ENCODE peak calls at places on chromosomes 2 and 18, in nine cellular contexts. E is IMR-90, V is mesothelial cell of epicardium, T is astrocyte of the spinal cord, O is AG09319, C is progenitor cell of endocrine pancreas, Q is A549, P is NB4, Z is retinal pigment epithelial cell. S is an unnamed sample.

GRCh38 chr18:44627245-44627644 is 53.4 kb upstream of the SETBP1 start:
- DNase-seq in P (no peak), V (no peak), E (peak), Q (no peak), T (no peak), Z (peak), C (no peak), O (no peak), S (no peak)

GRCh38 chr18:62808116-62808515 is 92.8 kb downstream of the PHLPP1 start:
- DNase-seq in T (no peak), Q (no peak), O (no peak), V (no peak), E (no peak), Z (no peak), C (no peak), P (peak), S (no peak)

GRCh38 chr2:117985092-117985491 is 28.8 kb downstream of the CCDC93 start:
- DNase-seq in V (no peak), P (no peak), Z (no peak), C (no peak), O (no peak), Q (no peak), E (no peak), T (no peak), S (peak)

GRCh38 chr18:36831139-36831538 is 2.2 kb downstream of the KIAA1328 start:
- DNase-seq in E (peak), Z (no peak), V (no peak), C (no peak), T (no peak), P (no peak), Q (no peak), O (no peak), S (no peak)

GRCh38 chr18:45285251-45285650 is 330.0 kb upstream of the SLC14A2 start:
- DNase-seq in T (no peak), V (no peak), O (no peak), Q (no peak), C (no peak), E (no peak), P (no peak), Z (no peak), S (no peak)

GRCh38 chr2:143759455-143759854 is 630.2 kb downstream of the ARHGAP15 start:
- DNase-seq in V (no peak), P (no peak), Q (no peak), C (no peak), E (no peak), Z (no peak), O (no peak), T (no peak), S (no peak)

GRCh38 chr2:62112192-62112591 is 83.7 kb upstream of the B3GNT2 start:
- DNase-seq in V (no peak), P (no peak), Z (no peak), E (no peak), T (no peak), C (no peak), Q (no peak), O (no peak), S (no peak)

GRCh38 chr2:241913703-241914102 is 44.2 kb downstream of the RTP5 start:
- DNase-seq in O (no peak), T (no peak), C (no peak), Z (no peak), V (no peak), P (no peak), E (no peak), Q (no peak), S (no peak)

GRCh38 chr2:118310016-118310877 is 222.0 kb downstream of the INSIG2 start:
- DNase-seq in Z (no peak), V (no peak), C (no peak), T (peak), P (no peak), Q (no peak), O (no peak), E (peak), S (peak)

GRCh38 chr2:189210250-189211075 is 30.9 kb upstream of the COL5A2 start:
- DNase-seq in O (peak), C (no peak), P (no peak), Q (peak), E (peak), Z (peak), T (peak), V (no peak), S (no peak)

GRCh38 chr2:176986579-176986978 is 226.0 kb upstream of the HNRNPA3 start:
- DNase-seq in V (no peak), E (no peak), Q (no peak), C (no peak), P (no peak), T (no peak), Z (no peak), O (no peak), S (no peak)

GRCh38 chr2:224162122-224162521 is 123.0 kb upstream of the SERPINE2 start:
- DNase-seq in E (peak), Z (no peak), O (no peak), Q (no peak), V (no peak), T (peak), C (no peak), P (no peak), S (no peak)

GRCh38 chr2:86685351-86685750 is 34.7 kb upstream of the RMND5A start:
- DNase-seq in P (no peak), Q (no peak), O (no peak), Z (no peak), C (no peak), T (no peak), E (no peak), V (no peak), S (no peak)

GRCh38 chr18:55587341-55588000 is 521 bp downstream of the TCF4 start:
- DNase-seq in E (peak), Q (peak), V (no peak), P (peak), O (no peak), Z (no peak), T (peak), C (no peak), S (no peak)

GRCh38 chr2:6676776-6677175 is 188.9 kb downstream of the CMPK2 start:
- DNase-seq in Z (no peak), Q (no peak), O (no peak), P (no peak), C (no peak), V (no peak), E (no peak), T (peak), S (no peak)

GRCh38 chr2:217517402-217517801 is 485.4 kb downstream of the TNS1 start:
- DNase-seq in Q (no peak), E (no peak), C (no peak), Z (no peak), P (no peak), O (no peak), V (no peak), T (no peak), S (no peak)

GRCh38 chr2:239143858-239144712 is 256.7 kb downstream of the HDAC4 start:
- DNase-seq in C (peak), Z (peak), Q (peak), V (no peak), P (peak), O (peak), E (peak), T (peak), S (peak)

GRCh38 chr2:240795468-240795867 is 24.6 kb downstream of the KIF1A start:
- DNase-seq in C (no peak), T (no peak), V (peak), Q (no peak), O (no peak), Z (no peak), P (no peak), E (no peak), S (peak)

GRCh38 chr18:79917351-79918088 is 33.9 kb downstream of the SLC66A2 start:
- DNase-seq in C (no peak), Q (no peak), Z (no peak), V (no peak), O (no peak), E (no peak), P (no peak), T (no peak), S (no peak)

GRCh38 chr2:127927415-127927814 is 41.7 kb upstream of the AMMECR1L start:
- DNase-seq in E (no peak), T (no peak), Q (no peak), P (no peak), C (no peak), Z (no peak), V (no peak), O (no peak), S (no peak)

GRCh38 chr2:191945623-191946022 is 98.7 kb upstream of the CAVIN2 start:
- DNase-seq in T (no peak), E (no peak), C (no peak), V (no peak), Q (no peak), O (no peak), P (no peak), Z (no peak), S (no peak)

GRCh38 chr2:218193716-218194115 is 23.3 kb upstream of the ARPC2 start:
- DNase-seq in O (no peak), T (no peak), Z (no peak), V (no peak), P (no peak), C (no peak), E (no peak), Q (no peak), S (no peak)

GRCh38 chr18:30527226-30527625 is 515.3 kb downstream of the DSC3 start:
- DNase-seq in O (no peak), V (no peak), Z (peak), Q (no peak), E (no peak), C (no peak), P (no peak), T (no peak), S (no peak)

GRCh38 chr2:217398860-217399259 is 539.0 kb upstream of the TNP1 start:
- DNase-seq in C (no peak), T (no peak), P (peak), O (no peak), Q (no peak), V (no peak), E (no peak), Z (no peak), S (no peak)

GRCh38 chr2:205902041-205902898 is 183.7 kb downstream of the INO80D start:
- DNase-seq in E (peak), P (no peak), O (no peak), Z (no peak), T (no peak), Q (no peak), V (no peak), C (no peak), S (peak)

GRCh38 chr2:192500550-192501200 is 305.9 kb upstream of the TMEFF2 start:
- DNase-seq in Q (no peak), O (no peak), P (peak), T (peak), E (peak), C (no peak), Z (peak), V (no peak), S (no peak)

GRCh38 chr2:126227250-126227649 is 428.7 kb upstream of the GYPC start:
- DNase-seq in Q (no peak), C (no peak), P (peak), T (no peak), V (no peak), O (no peak), E (no peak), Z (no peak), S (no peak)

GRCh38 chr18:41126541-41127235 is 828.3 kb upstream of the PIK3C3 start:
- DNase-seq in C (no peak), P (no peak), T (peak), O (no peak), E (peak), Q (no peak), Z (no peak), V (no peak), S (no peak)

GRCh38 chr2:58762176-58762781 is 521.2 kb upstream of the FANCL start:
- DNase-seq in C (peak), Z (peak), V (peak), Q (peak), E (peak), P (peak), T (peak), O (peak), S (peak)

GRCh38 chr2:75598572-75599155 is 37.9 kb upstream of the EVA1A start:
- DNase-seq in T (no peak), Q (no peak), C (no peak), E (no peak), O (no peak), P (no peak), Z (no peak), V (no peak), S (no peak)

GRCh38 chr2:182540236-182540635 is 113.4 kb upstream of the PDE1A start:
- DNase-seq in C (no peak), T (no peak), E (no peak), P (peak), Z (no peak), V (no peak), O (no peak), Q (no peak), S (no peak)

GRCh38 chr2:238169708-238170251 is 11.0 kb downstream of the ERFE start:
- DNase-seq in Z (peak), Q (peak), C (no peak), O (peak), E (peak), V (no peak), P (peak), T (peak), S (no peak)

GRCh38 chr2:107072150-107072940 is 186.4 kb upstream of the ST6GAL2 start:
- DNase-seq in Z (no peak), T (no peak), O (no peak), V (no peak), C (no peak), P (no peak), Q (no peak), E (no peak), S (no peak)

GRCh38 chr2:151817929-151818328 is 10.3 kb downstream of the ARL5A start:
- DNase-seq in T (no peak), V (no peak), O (no peak), E (no peak), Q (no peak), Z (no peak), C (no peak), P (no peak), S (no peak)

DNA sequence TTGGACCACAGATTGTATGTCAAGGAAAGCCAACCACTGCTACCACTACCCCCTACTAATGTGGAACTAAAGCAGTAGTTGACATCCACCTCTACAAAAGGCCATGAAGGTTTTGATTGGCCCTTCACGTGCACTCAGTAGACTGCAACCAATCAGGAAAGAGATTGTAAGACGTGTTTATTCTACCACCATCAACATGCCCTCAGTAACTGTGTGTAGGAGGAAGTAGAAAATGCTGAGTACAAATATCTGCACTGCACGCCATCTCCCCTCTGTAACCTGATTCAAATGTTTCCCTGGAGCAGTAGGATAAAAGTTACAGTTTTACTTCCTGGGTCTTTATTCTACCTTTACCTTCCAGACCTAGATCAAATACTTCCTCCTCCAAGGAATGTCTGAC is 2.9 kb upstream of the CASP10 start:
- DNase-seq in T (no peak), C (no peak), Q (no peak), O (no peak), P (peak), V (no peak), Z (no peak), E (no peak), S (no peak)
- TF ChIP-seq CTCF in T (no peak), C (no peak), Q (no peak), O (no peak), P (no peak), V (no peak), Z (no peak), E (no peak), S (no peak)

DNA sequence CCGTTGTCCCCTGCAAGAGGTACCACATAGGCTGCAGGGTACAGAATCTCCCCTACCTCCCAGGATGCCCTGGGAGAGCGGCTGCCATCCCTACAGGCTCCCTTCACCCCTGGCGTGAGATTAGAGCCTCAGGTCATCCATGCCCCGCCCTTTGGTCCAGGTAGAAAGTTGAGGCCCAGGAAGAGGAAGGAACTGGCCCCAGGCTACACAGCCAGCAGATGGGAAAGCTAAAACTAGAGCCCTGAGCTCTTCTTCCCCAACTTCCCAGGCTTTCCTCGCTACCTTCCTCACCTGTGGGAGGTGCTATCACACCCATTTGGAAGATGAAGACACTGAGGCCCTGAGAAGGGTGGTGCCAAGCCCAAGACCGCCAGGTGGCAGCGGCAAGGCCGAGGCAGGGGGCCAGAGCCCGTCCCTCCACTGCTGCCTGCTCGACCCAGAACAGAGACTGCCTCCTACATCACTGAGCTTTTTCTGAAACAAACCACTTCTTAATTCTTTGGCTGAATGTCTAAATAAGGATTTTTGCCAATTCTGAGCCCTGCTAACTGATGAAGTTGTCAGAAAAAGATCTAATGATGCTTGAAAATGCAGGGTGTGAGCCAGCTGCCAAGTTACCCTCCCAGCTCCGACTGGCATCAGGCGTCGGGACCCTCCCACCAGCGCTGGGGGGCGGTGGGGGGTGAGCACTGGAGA is 25.7 kb downstream of the CIB4 start:
- DNase-seq in E (no peak), P (no peak), O (no peak), Q (no peak), V (no peak), T (no peak), C (peak), Z (no peak), S (no peak)
- TF ChIP-seq CTCF in E (no peak), P (peak), O (no peak), Q (peak), V (no peak), T (no peak), C (no peak), Z (peak), S (no peak)

GRCh38 chr2:27024188-27024587 is 8.6 kb upstream of the TMEM214 start:
- DNase-seq in Z (no peak), T (no peak), E (no peak), O (no peak), C (no peak), Q (peak), V (no peak), P (no peak), S (peak)
- TF ChIP-seq CTCF in Z (peak), T (peak), E (no peak), O (no peak), C (peak), Q (peak), V (no peak), P (no peak), S (peak)

DNA sequence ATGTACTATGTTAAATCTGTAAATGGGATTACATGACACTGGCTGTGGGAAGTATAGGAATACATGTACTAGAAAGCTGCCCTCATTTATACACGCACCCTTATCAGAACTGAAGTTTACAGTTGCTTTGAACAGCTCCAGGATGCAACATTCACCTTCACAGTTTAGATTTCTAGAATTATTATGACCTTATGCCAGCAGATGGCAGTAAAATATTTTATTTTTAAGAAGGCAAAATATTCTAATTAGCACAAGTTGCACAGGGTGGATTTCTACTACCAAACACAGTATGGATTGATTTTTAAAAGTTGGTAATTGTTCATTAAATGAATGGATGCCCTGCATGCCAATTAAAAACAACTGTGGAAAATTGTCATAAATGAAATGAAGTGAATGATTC is 670.4 kb downstream of the KCNJ3 start:
- DNase-seq in T (peak), Z (no peak), C (no peak), E (peak), V (no peak), O (no peak), Q (no peak), P (peak), S (no peak)
- TF ChIP-seq CTCF in T (peak), Z (peak), C (peak), E (peak), V (peak), O (peak), Q (peak), P (no peak), S (no peak)

GRCh38 chr2:200308001-200308400 is 1.5 kb downstream of the SPATS2L start:
- DNase-seq in C (no peak), O (no peak), E (peak), Z (no peak), Q (no peak), P (no peak), V (no peak), T (peak), S (no peak)

GRCh38 chr2:200310545-200310971 is 4.1 kb downstream of the SPATS2L start:
- DNase-seq in P (no peak), E (peak), T (peak), Z (no peak), Q (no peak), O (no peak), V (no peak), C (no peak), S (no peak)

GRCh38 chr2:200309296-200309846 is 2.9 kb downstream of the SPATS2L start:
- DNase-seq in E (no peak), P (no peak), Q (no peak), C (no peak), V (no peak), Z (no peak), O (no peak), T (no peak), S (no peak)

GRCh38 chr2:200306969-200307811 is 697 bp downstream of the SPATS2L start:
- DNase-seq in O (no peak), P (peak), C (peak), Q (peak), T (peak), E (no peak), V (peak), Z (no peak), S (peak)

DNA sequence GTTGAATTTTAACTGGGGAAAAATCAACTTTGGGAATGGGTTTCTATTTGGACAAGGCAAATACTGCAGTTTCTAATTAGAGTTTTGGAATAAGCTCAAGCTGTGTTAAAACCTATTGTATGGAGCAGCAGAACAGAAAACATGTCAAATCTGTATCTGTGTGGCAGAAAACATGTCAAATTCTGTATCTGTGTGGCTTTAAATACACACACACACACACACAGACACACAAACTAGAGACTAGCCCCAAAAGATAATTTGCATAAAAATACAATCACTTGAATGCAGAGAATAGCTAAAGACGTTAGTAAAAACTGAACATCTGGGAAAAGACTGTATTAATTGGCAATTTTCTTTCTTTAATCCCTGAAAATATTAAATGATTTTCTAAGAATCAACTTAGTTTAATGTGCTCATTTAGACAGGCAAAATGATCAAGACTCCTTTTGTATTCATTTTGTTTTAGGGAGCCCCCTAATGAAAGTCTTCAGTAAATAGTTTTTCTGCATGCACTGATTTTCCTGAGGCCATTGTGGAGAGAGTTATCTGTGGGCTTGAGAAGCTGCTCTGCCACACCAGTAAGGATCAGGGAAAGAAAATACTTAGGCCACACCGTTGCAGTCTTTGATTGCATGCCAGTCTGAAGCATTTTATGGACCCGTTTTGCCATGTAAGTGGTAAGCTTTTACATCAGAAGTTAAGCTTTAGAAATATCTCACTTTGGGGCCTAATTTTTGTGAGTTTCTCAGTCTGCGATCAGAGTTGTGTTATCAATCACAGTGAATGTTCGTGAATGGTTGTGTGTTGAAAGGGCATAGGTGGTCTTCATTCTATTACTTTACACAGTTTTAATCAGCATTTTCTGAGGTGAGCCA is 2.2 kb downstream of the SPATS2L start:
- DNase-seq in Z (no peak), P (no peak), T (peak), Q (no peak), V (no peak), C (no peak), O (no peak), E (peak), S (no peak)
- TF ChIP-seq CTCF in Z (peak), P (no peak), T (no peak), Q (peak), V (no peak), C (no peak), O (peak), E (peak), S (no peak)

GRCh38 chr18:57882465-57882864 is 79.3 kb upstream of the ATP8B1 start:
- DNase-seq in V (no peak), T (no peak), C (no peak), E (no peak), P (no peak), Z (no peak), O (no peak), Q (no peak), S (no peak)

GRCh38 chr18:57885931-57886330 is 82.8 kb upstream of the ATP8B1 start:
- DNase-seq in T (no peak), V (no peak), E (no peak), O (no peak), Z (no peak), P (no peak), C (no peak), Q (no peak), S (no peak)

GRCh38 chr18:57881818-57882413 is 78.8 kb upstream of the ATP8B1 start:
- DNase-seq in P (peak), O (peak), E (peak), V (peak), T (peak), Z (peak), C (peak), Q (peak), S (peak)
- TF ChIP-seq CTCF in P (peak), O (peak), E (peak), V (peak), T (peak), Z (peak), C (peak), Q (peak), S (peak)